ENCODE peak calls at places on chromosomes 16 and 17, in four cellular contexts. One of them, this sample, is unnamed.

GRCh38 chr17:8563981-8564602 is 66.4 kb downstream of the MYH10 start:
- DNase-seq in fibroblast of lung: peak
- DNase-seq in cardiac fibroblast: no peak
- DNase-seq in ecto neural progenitor cell: no peak
- DNase-seq in this sample: peak

GRCh38 chr17:40707720-40708119 is 4.2 kb upstream of the KRT24 start:
- DNase-seq in fibroblast of lung: peak
- DNase-seq in cardiac fibroblast: peak
- DNase-seq in ecto neural progenitor cell: no peak
- DNase-seq in this sample: no peak

GRCh38 chr16:30095166-30096078 is 591 bp downstream of the YPEL3 start:
- DNase-seq in fibroblast of lung: no peak
- DNase-seq in cardiac fibroblast: no peak
- DNase-seq in ecto neural progenitor cell: no peak
- DNase-seq in this sample: no peak

GRCh38 chr16:77171750-77172635 is 19.0 kb upstream of the MON1B start:
- DNase-seq in fibroblast of lung: peak
- DNase-seq in cardiac fibroblast: peak
- DNase-seq in ecto neural progenitor cell: no peak
- DNase-seq in this sample: no peak

GRCh38 chr16:30491744-30492308 is 19.3 kb downstream of the ITGAL start:
- DNase-seq in fibroblast of lung: peak
- DNase-seq in cardiac fibroblast: peak
- DNase-seq in ecto neural progenitor cell: no peak
- DNase-seq in this sample: peak

GRCh38 chr17:73387746-73388577 is 76.2 kb upstream of the CDC42EP4 start:
- DNase-seq in fibroblast of lung: no peak
- DNase-seq in cardiac fibroblast: peak
- DNase-seq in ecto neural progenitor cell: no peak
- DNase-seq in this sample: peak

GRCh38 chr17:83180996-83181481 is 101.6 kb downstream of the METRNL start:
- DNase-seq in fibroblast of lung: no peak
- DNase-seq in cardiac fibroblast: no peak
- DNase-seq in ecto neural progenitor cell: peak
- DNase-seq in this sample: no peak

GRCh38 chr17:38747385-38748328 is 479 bp downstream of the PCGF2 start:
- DNase-seq in fibroblast of lung: no peak
- DNase-seq in cardiac fibroblast: peak
- DNase-seq in ecto neural progenitor cell: peak
- DNase-seq in this sample: no peak

GRCh38 chr17:72439893-72440502 is 319.2 kb downstream of the SOX9 start:
- DNase-seq in fibroblast of lung: no peak
- DNase-seq in cardiac fibroblast: no peak
- DNase-seq in ecto neural progenitor cell: no peak
- DNase-seq in this sample: no peak

GRCh38 chr16:48491517-48491916 is 106.3 kb upstream of the SIAH1 start:
- DNase-seq in fibroblast of lung: peak
- DNase-seq in cardiac fibroblast: peak
- DNase-seq in ecto neural progenitor cell: no peak
- DNase-seq in this sample: no peak

GRCh38 chr16:80210787-80211186 is 330.0 kb upstream of the DYNLRB2 start:
- DNase-seq in fibroblast of lung: no peak
- DNase-seq in cardiac fibroblast: no peak
- DNase-seq in ecto neural progenitor cell: no peak
- DNase-seq in this sample: no peak

This sample was measured in BJ.